ENCODE peak calls at places on chromosomes 12 and 14, in five cellular contexts. V is HepG2, H is GM12878, Z is SK-N-SH, K is K562. T is an unnamed sample.

GRCh38 chr12:87444039-87444438 is 585.2 kb downstream of the C12orf50 start:
- DNase-seq in Z (no peak), V (no peak), H (no peak), K (no peak), T (no peak)

GRCh38 chr12:1201886-1202285 is 210.9 kb downstream of the ERC1 start:
- DNase-seq in Z (no peak), K (no peak), H (no peak), V (no peak), T (no peak)

GRCh38 chr12:6033546-6033945 is 88.5 kb upstream of the ANO2 start:
- DNase-seq in H (no peak), K (no peak), V (no peak), Z (no peak), T (no peak)

GRCh38 chr12:88310666-88311065 is 168.6 kb downstream of the TMTC3 start:
- DNase-seq in V (no peak), Z (no peak), H (no peak), K (no peak), T (no peak)

GRCh38 chr14:67572608-67573007 is 27.5 kb downstream of the PIGH start:
- DNase-seq in Z (no peak), K (no peak), H (no peak), V (no peak), T (no peak)

GRCh38 chr12:98736352-98737326 is 91.5 kb downstream of the APAF1 start:
- DNase-seq in Z (peak), V (peak), K (no peak), H (no peak), T (no peak)

GRCh38 chr12:132393991-132394949 is 64.9 kb upstream of the GALNT9 start:
- DNase-seq in V (no peak), K (peak), H (no peak), Z (no peak), T (no peak)

GRCh38 chr12:90481748-90482147 is 473.2 kb downstream of the CCER1 start:
- DNase-seq in K (no peak), V (no peak), H (no peak), Z (no peak), T (no peak)

GRCh38 chr14:34554540-34555250 is 15.2 kb upstream of the EAPP start:
- DNase-seq in K (no peak), V (no peak), Z (peak), H (no peak), T (no peak)

GRCh38 chr14:78327426-78328210 is 157.4 kb downstream of the NRXN3 start:
- DNase-seq in V (no peak), K (no peak), H (no peak), Z (no peak), T (no peak)

GRCh38 chr14:71714225-71714624 is 218.0 kb upstream of the RGS6 start:
- DNase-seq in H (no peak), Z (no peak), V (no peak), K (no peak), T (no peak)

GRCh38 chr12:13957576-13957975 is 23.8 kb downstream of the GRIN2B start:
- DNase-seq in Z (no peak), K (no peak), V (no peak), H (no peak), T (no peak)

GRCh38 chr14:52596320-52596719 is 43.7 kb downstream of the GPR137C start:
- DNase-seq in K (no peak), H (no peak), V (peak), Z (no peak), T (no peak)

GRCh38 chr14:32692441-32692840 is 246.2 kb upstream of the NPAS3 start:
- DNase-seq in K (no peak), H (no peak), Z (no peak), V (no peak), T (no peak)

GRCh38 chr14:104268295-104268694 is 129.9 kb downstream of the KIF26A start:
- DNase-seq in H (no peak), K (no peak), Z (no peak), V (no peak), T (no peak)

GRCh38 chr12:113239288-113239771 is 18.1 kb downstream of the TPCN1 start:
- DNase-seq in V (no peak), H (no peak), K (no peak), Z (no peak), T (no peak)

GRCh38 chr14:94500264-94500663 is 9.0 kb downstream of the SERPINA12 start:
- DNase-seq in Z (no peak), K (no peak), H (no peak), V (no peak), T (no peak)

GRCh38 chr12:118608770-118609344 is 232.5 kb downstream of the SUDS3 start:
- DNase-seq in K (no peak), H (no peak), Z (no peak), V (no peak), T (no peak)

GRCh38 chr12:124898200-124898950 is 16.1 kb downstream of the UBC start:
- DNase-seq in V (peak), Z (peak), K (peak), H (no peak), T (no peak)

GRCh38 chr12:3129301-3130052 is 52.3 kb downstream of the TSPAN9 start:
- DNase-seq in Z (no peak), K (no peak), H (peak), V (no peak), T (no peak)

GRCh38 chr12:43112101-43112661 is 439.8 kb downstream of the ADAMTS20 start:
- DNase-seq in V (no peak), K (no peak), H (no peak), Z (peak), T (no peak)

GRCh38 chr14:99420711-99421110 is 59.9 kb downstream of the SETD3 start:
- DNase-seq in K (peak), H (no peak), V (no peak), Z (no peak), T (no peak)

GRCh38 chr12:11823593-11823992 is 174.1 kb downstream of the ETV6 start:
- DNase-seq in K (no peak), Z (no peak), V (no peak), H (no peak), T (no peak)

GRCh38 chr12:52018448-52019122 is 11.8 kb downstream of the TAMALIN start:
- DNase-seq in Z (no peak), K (no peak), H (no peak), V (no peak), T (no peak)

GRCh38 chr12:26868505-26869494 is 35.8 kb upstream of the ITPR2 start:
- DNase-seq in K (no peak), H (no peak), Z (no peak), V (no peak), T (no peak)

GRCh38 chr12:44846826-44847225 is 29.3 kb downstream of the NELL2 start:
- DNase-seq in H (no peak), Z (no peak), K (no peak), V (no peak), T (no peak)

GRCh38 chr12:40137252-40137651 is 31.4 kb upstream of the SLC2A13 start:
- DNase-seq in H (no peak), K (no peak), Z (no peak), V (no peak), T (no peak)

GRCh38 chr12:12399161-12399560 is 42.3 kb downstream of the BORCS5 start:
- DNase-seq in K (no peak), H (no peak), Z (no peak), V (no peak), T (no peak)

GRCh38 chr14:56121786-56122185 is 3.6 kb downstream of the PELI2 start:
- DNase-seq in V (no peak), K (no peak), H (no peak), Z (no peak), T (no peak)

GRCh38 chr14:56122306-56122705 is 4.1 kb downstream of the PELI2 start:
- DNase-seq in H (no peak), Z (no peak), K (no peak), V (no peak), T (no peak)

GRCh38 chr14:56118611-56119181 is 485 bp downstream of the PELI2 start:
- DNase-seq in H (no peak), K (peak), Z (peak), V (no peak), T (no peak)

GRCh38 chr14:56119221-56119967 is 1.2 kb downstream of the PELI2 start:
- DNase-seq in V (no peak), K (no peak), H (no peak), Z (peak), T (peak)

GRCh38 chr14:56120091-56120632 is 2.0 kb downstream of the PELI2 start:
- DNase-seq in Z (peak), V (no peak), H (no peak), K (no peak), T (peak)
- TF ChIP-seq FOXM1 in Z (no peak), V (no peak), H (no peak), K (no peak), T (no peak)

GRCh38 chr14:73792476-73792875 is 59.2 kb upstream of the PTGR2 start:
- DNase-seq in H (no peak), K (no peak), Z (no peak), V (no peak), T (no peak)

GRCh38 chr14:73788871-73789590 is 62.6 kb upstream of the PTGR2 start:
- DNase-seq in Z (no peak), K (no peak), V (no peak), H (no peak), T (no peak)

GRCh38 chr14:73787760-73788508 is 63.7 kb upstream of the PTGR2 start:
- DNase-seq in H (no peak), V (no peak), K (no peak), Z (no peak), T (no peak)

GRCh38 chr14:73786942-73787759 is 64.5 kb upstream of the PTGR2 start:
- DNase-seq in Z (peak), K (peak), H (no peak), V (no peak), T (peak)

DNA sequence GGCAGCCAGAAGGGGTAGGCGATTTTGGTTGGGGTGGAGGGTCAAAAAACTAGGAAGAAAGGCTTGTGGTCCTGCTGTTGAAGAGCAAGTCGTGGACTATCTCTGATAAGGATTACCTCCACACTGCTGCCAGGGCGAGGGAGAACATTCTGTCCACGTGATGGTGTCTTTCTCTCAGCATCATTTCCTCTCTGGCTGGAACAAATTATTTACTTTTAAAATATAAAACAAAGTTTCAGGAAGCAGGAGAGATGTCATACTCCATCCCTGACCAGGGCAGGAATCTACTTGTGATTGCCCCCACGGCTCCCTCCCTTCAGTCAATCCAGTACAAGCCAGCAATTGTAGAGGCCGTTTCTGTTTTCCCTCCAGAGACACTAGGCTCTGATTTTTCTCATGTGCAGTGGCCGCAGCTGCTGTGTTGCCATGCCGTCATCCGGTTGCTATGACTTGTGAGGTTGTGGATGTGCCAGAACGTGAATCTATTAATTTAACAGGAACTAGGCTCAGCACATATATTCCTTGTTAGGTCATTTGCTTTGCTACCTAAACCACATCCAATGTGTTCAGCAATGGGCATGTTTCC is 61.5 kb upstream of the PTGR2 start:
- DNase-seq in H (no peak), K (no peak), Z (no peak), V (no peak), T (no peak)
- TF ChIP-seq FOXM1 in H (no peak), K (no peak), Z (no peak), V (no peak), T (no peak)

GRCh38 chr12:53067074-53067992 is 11.9 kb downstream of the SPRYD3 start:
- DNase-seq in H (no peak), V (no peak), K (no peak), Z (no peak), T (no peak)

GRCh38 chr12:53066594-53066978 is 12.6 kb downstream of the SPRYD3 start:
- DNase-seq in V (no peak), H (no peak), Z (no peak), K (no peak), T (no peak)

GRCh38 chr12:53068811-53069585 is 10.2 kb downstream of the SPRYD3 start:
- DNase-seq in Z (no peak), H (no peak), K (no peak), V (no peak), T (no peak)

GRCh38 chr12:53069621-53070410 is 9.4 kb downstream of the SPRYD3 start:
- DNase-seq in K (no peak), V (no peak), H (no peak), Z (no peak), T (no peak)

DNA sequence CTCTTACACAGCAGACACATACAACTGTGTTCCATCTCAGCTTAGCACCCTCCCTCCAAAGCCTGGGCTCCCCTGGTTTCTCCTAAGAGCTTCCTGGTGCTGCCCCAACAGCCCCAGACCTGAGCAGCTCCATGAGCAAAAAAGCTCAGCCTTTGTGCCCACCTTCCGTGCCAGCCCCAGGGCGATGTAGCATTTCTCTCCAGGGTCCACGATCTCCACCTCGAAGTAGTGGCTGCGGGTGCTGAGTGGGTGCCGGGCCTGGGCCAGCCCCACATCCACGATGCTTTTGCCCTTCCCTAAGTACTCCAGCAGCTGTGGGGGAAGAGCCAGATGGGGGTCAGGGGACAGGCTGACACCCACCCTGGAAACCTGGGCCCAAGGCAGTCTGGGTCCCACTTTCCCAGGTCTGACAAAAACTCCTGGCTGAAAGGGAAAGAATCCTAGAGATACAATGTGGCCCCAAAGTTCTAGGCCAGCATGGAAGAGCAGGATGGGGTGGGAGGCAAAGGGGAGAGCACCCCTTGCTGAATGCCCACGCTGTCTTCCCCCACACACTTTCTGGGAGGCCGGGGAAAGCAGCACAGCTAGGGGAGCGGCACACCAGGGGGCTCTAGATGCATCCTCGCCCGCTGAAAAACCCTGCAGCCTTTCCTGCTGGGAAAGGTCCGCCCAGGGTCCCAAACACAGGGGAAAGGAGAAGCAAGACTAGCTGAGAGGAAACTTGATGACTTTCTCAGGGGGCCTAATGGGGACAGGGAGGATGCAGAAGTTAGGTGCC is 11.0 kb downstream of the SPRYD3 start:
- DNase-seq in H (no peak), K (no peak), Z (no peak), V (no peak), T (no peak)
- TF ChIP-seq FOXM1 in H (no peak), K (no peak), Z (no peak), V (no peak), T (no peak)

GRCh38 chr14:101398011-101398410 is 163.3 kb upstream of the DIO3 start:
- DNase-seq in K (no peak), V (no peak), H (no peak), Z (no peak), T (no peak)
- TF ChIP-seq FOXM1 in K (no peak), V (no peak), H (no peak), Z (no peak), T (no peak)

DNA sequence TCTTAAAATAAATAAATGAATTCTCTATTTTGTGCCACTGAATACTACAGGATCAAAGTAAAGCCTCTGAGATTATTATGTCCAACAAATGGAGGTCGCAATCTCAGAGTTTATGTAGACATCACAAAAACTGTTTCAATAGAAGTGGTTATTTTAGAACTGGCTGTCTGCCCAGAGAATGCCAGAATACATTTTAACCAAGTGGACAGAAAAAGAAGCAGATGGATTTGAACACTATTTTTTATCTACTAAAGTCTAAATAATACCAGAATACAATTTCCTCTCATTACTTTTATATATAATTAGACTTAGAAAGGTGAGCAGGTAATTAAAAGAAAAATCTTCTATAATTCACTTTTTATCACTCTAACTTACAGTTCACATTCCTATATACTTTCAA is 118.3 kb downstream of the MED13L start:
- DNase-seq in H (no peak), Z (no peak), V (peak), K (no peak), T (no peak)
- TF ChIP-seq FOXM1 in H (no peak), Z (no peak), V (no peak), K (no peak), T (no peak)

GRCh38 chr14:23513005-23513412 is 38.6 kb downstream of the ZFHX2 start:
- DNase-seq in K (no peak), Z (peak), H (no peak), V (no peak), T (no peak)

GRCh38 chr14:23513466-23514008 is 38.0 kb downstream of the ZFHX2 start:
- DNase-seq in K (no peak), H (no peak), V (no peak), Z (no peak), T (no peak)

GRCh38 chr14:23514009-23514962 is 37.3 kb downstream of the ZFHX2 start:
- DNase-seq in Z (no peak), K (no peak), V (no peak), H (no peak), T (no peak)

GRCh38 chr14:23517650-23518329 is 33.8 kb downstream of the ZFHX2 start:
- DNase-seq in Z (no peak), K (no peak), H (no peak), V (no peak), T (no peak)

GRCh38 chr14:23512156-23512555 is 39.4 kb downstream of the ZFHX2 start:
- DNase-seq in Z (peak), K (no peak), H (no peak), V (no peak), T (no peak)
- TF ChIP-seq FOXM1 in Z (no peak), K (no peak), H (no peak), V (no peak), T (no peak)

GRCh38 chr12:95201056-95201670 is 16.1 kb downstream of the FGD6 start:
- DNase-seq in H (no peak), K (no peak), Z (no peak), V (no peak), T (no peak)
- TF ChIP-seq FOXM1 in H (no peak), K (no peak), Z (no peak), V (no peak), T (no peak)

DNA sequence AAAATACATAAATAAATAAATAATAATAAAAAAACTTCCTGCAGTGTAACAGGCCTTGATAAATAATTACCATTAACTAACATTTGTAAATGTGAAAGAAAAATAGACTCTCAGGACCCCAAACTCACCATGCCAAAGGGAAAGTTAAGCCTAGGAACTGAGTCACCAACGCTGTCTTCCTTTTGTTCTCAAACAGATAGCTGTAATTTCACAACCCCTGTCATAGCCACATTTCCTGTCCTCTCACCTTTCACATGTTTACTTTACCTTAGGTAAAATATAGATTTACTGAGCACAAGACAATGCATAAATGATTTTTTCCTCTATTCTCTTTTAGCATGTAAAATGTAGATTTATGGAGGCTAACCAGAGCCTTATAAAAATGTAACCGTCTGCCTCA is 35.9 kb upstream of the CHST11 start:
- DNase-seq in V (no peak), H (no peak), Z (no peak), K (no peak), T (no peak)
- TF ChIP-seq FOXM1 in V (no peak), H (no peak), Z (no peak), K (no peak), T (no peak)